ENCODE peak calls at places on chromosomes 11 and 22, in five cellular contexts. Z, P, U, O and S are unnamed samples.

GRCh38 chr11:117022526-117022925 is 75.7 kb downstream of the SIK3 start:
- DNase-seq in Z (no peak), P (no peak), U (no peak), O (peak), S (no peak)

GRCh38 chr11:113947989-113948388 is 26.9 kb upstream of the HTR3A start:
- DNase-seq in Z (no peak), P (no peak), U (no peak), O (no peak), S (no peak)

GRCh38 chr11:74319139-74319538 is 7.7 kb upstream of the P4HA3 start:
- DNase-seq in Z (peak), P (no peak), U (no peak), O (no peak), S (no peak)

GRCh38 chr11:110565344-110565684 is 135.6 kb downstream of the FDX1 start:
- DNase-seq in Z (peak), P (peak), U (peak), O (no peak), S (no peak)

GRCh38 chr11:115745545-115746265 is 241.5 kb upstream of the CADM1 start:
- DNase-seq in Z (no peak), P (no peak), U (no peak), O (no peak), S (no peak)

GRCh38 chr22:25060522-25061071 is 108.1 kb downstream of the KIAA1671 start:
- DNase-seq in Z (no peak), P (no peak), U (no peak), O (no peak), S (no peak)

GRCh38 chr22:44412136-44412731 is 85.8 kb downstream of the RTL6 start:
- DNase-seq in Z (no peak), P (no peak), U (no peak), O (no peak), S (no peak)

GRCh38 chr22:22770280-22770871 is 117.2 kb upstream of the IGLL5 start:
- DNase-seq in Z (no peak), P (peak), U (peak), O (no peak), S (peak)

GRCh38 chr11:106087815-106088435 is 10.5 kb downstream of the AASDHPPT start:
- DNase-seq in Z (peak), P (peak), U (peak), O (no peak), S (no peak)
- TF ChIP-seq BHLHE40 in Z (no peak), P (no peak), U (no peak), O (no peak), S (no peak)

GRCh38 chr11:129644326-129644725 is 171.3 kb upstream of the TMEM45B start:
- DNase-seq in Z (no peak), P (no peak), U (no peak), O (no peak), S (no peak)

GRCh38 chr11:129639300-129639699 is 176.3 kb upstream of the TMEM45B start:
- DNase-seq in Z (peak), P (no peak), U (peak), O (no peak), S (peak)

GRCh38 chr11:129640671-129641070 is 175.0 kb upstream of the TMEM45B start:
- DNase-seq in Z (no peak), P (no peak), U (no peak), O (no peak), S (no peak)

GRCh38 chr11:129645943-129646342 is 169.7 kb upstream of the TMEM45B start:
- DNase-seq in Z (no peak), P (no peak), U (no peak), O (no peak), S (no peak)

GRCh38 chr11:129643031-129643721 is 172.5 kb upstream of the TMEM45B start:
- DNase-seq in Z (peak), P (no peak), U (no peak), O (no peak), S (peak)
- TF ChIP-seq BHLHE40 in Z (no peak), P (no peak), U (no peak), O (no peak), S (no peak)

GRCh38 chr22:38350444-38351359 is 33.5 kb upstream of the CSNK1E start:
- DNase-seq in Z (no peak), P (no peak), U (no peak), O (no peak), S (no peak)

GRCh38 chr22:38353701-38354100 is 36.5 kb upstream of the CSNK1E start:
- DNase-seq in Z (no peak), P (no peak), U (no peak), O (no peak), S (no peak)

GRCh38 chr22:38352436-38352835 is 35.2 kb upstream of the CSNK1E start:
- DNase-seq in Z (no peak), P (no peak), U (no peak), O (no peak), S (no peak)

GRCh38 chr22:38355275-38355674 is 38.0 kb upstream of the CSNK1E start:
- DNase-seq in Z (no peak), P (no peak), U (no peak), O (no peak), S (no peak)

DNA sequence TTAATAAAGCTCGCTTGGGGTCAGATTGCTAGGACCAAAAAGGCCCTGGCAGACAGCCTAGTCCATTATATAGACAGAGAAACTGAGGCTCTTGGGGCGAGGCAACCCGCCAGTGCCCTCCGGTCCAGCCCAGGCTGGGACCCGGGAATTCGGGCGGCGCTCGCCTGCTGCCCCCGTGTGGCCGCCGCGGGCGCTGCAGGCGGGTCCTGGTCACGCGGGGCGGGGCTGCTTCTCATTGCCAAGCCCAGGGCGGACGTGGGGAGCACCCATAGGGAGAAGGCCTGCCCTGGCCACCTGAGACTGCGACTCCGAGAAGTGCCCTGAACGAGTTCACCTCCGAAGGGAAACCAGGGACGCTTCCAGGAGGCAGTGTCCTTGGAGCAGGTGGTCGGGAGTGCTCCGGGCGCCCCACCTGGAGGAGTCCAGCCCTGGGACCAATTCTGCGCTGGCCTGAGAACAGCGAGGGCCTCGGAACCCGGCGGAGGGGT is 36.0 kb upstream of the CSNK1E start:
- DNase-seq in Z (peak), P (peak), U (no peak), O (no peak), S (peak)
- TF ChIP-seq BHLHE40 in Z (no peak), P (no peak), U (no peak), O (peak), S (no peak)

GRCh38 chr11:112588252-112588668 is 327.6 kb upstream of the PLET1 start:
- DNase-seq in Z (peak), P (peak), U (peak), O (peak), S (peak)
- TF ChIP-seq BHLHE40 in Z (no peak), P (no peak), U (no peak), O (no peak), S (no peak)

DNA sequence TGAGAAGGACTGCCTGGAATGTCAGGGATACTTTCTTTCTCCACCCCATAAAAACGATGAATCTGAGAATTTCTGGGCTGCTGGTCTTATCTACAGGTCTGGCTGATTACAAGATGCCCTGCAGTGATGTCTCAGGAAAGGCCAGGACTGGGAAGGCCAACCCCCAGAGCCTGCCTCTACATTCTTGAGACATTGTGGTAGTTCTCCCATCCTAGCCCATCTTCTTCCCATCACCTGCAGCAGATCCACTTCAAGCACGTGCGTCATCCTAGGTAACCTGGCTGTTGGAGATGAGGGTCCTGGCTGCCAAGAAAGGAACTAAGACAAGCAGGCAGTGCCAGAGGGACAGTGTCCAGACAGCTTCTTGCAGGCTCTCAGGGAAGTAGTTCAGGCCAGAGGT is 44.1 kb upstream of the E2F8 start:
- DNase-seq in Z (no peak), P (no peak), U (no peak), O (no peak), S (no peak)
- TF ChIP-seq BHLHE40 in Z (no peak), P (no peak), U (no peak), O (no peak), S (no peak)

GRCh38 chr11:45860348-45860747 is 13.1 kb downstream of the CRY2 start:
- DNase-seq in Z (no peak), P (no peak), U (no peak), O (no peak), S (no peak)

GRCh38 chr11:45858751-45859398 is 11.6 kb downstream of the CRY2 start:
- DNase-seq in Z (no peak), P (no peak), U (no peak), O (no peak), S (no peak)

GRCh38 chr11:45859661-45860140 is 12.4 kb downstream of the CRY2 start:
- DNase-seq in Z (peak), P (no peak), U (no peak), O (no peak), S (no peak)

GRCh38 chr11:45856044-45856468 is 8.8 kb downstream of the CRY2 start:
- DNase-seq in Z (peak), P (no peak), U (no peak), O (no peak), S (no peak)

DNA sequence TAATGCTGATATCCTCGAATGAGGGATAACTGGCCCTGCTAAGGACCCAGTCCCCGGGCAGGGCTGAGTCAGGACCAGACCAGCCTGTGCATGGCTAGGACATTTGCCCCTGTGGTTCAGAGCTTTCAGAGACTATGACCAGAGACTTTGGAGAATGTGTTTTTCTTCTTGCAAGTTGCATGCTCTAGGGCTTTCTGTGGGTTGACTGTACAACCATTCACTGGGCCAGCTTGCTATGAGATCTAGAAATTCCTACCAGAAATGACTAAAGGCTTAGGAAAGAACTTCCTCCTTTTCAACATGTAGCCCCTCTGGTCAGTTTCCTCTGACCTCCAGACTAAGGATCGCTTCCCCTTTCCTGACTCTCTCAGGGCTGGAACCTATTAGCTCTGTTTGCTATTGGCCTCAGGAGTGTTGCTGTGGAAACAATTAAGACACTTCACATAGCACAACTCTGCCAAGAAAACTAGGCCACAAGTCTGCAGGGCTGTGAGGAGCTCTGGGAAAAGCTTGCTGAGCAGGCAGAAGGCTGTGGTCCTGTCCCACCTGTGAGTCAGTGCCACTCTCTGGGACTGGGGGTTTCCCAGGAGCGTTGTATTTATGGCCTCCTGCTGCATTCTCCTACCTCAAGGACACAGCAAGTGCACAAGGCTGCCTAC is 10.7 kb downstream of the CRY2 start:
- DNase-seq in Z (peak), P (no peak), U (no peak), O (no peak), S (no peak)
- TF ChIP-seq BHLHE40 in Z (no peak), P (no peak), U (no peak), O (no peak), S (no peak)

GRCh38 chr11:104148074-104148473 is 15.9 kb downstream of the PDGFD start:
- DNase-seq in Z (peak), P (no peak), U (no peak), O (no peak), S (no peak)
- TF ChIP-seq BHLHE40 in Z (no peak), P (no peak), U (no peak), O (no peak), S (no peak)

DNA sequence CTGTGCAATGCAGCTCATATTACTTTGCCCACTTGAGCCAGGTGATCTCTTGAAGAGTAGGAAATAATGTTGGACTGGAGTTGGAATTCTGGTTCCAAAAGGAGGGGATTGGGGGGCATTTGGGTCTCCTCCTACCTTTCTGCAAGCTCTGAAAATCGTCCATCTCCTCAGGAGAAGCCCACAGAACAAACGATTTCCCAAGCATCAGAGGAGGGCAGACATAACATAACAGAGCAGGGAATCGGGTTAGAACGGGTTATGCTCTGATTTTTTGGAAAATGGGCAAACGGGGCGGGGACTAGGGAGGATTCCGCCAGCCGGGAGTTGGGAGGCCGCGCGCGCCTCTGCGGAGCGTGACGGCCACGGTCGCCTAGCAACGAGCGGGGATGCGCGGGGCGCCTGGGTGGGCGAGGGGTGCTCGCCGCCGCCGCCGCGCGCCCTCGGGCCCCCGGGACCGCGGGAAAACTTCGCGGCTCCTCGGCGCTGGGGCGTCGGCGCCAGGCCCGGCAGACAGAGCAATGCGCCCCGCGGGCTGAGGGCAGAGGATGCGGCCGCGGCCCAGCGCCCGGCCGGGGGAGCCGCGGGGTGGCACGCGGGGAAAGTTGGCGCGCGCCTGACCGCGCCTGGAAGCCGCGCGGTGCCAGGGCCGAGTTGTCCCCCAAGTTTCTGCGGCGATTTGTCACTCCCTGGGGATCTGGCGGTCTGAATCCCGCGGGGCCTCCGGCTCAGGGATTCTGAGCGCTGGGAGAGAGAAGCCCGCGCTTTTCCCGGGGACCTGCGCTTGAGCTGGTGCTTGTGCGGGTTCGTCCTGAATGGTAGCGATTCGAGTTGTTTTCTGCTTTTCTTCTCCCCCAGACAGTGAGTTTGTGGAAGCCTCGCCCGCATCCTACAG is 27.8 kb upstream of the AMOTL1 start:
- DNase-seq in Z (no peak), P (peak), U (no peak), O (no peak), S (no peak)
- TF ChIP-seq BHLHE40 in Z (no peak), P (no peak), U (no peak), O (no peak), S (no peak)

DNA sequence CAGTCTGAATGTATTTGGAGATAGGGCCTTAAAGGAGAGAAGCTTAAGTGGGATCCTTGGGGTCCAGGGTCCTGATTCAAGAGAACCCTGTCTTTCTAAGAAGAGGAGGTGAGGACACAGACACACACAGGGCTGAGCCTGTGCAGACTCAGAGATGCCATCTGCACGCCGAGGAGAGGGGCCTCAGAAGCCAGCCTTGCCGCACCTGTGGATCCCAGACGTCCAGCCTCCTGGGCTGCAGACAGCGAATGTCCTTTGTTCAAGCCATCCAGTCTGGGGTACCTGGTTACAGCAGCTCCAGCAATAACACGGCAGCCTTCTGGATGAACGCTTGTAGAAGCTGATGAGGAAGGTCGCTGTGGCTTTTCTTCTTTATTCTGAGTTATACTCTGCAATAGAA is 1086.1 kb downstream of the BRD1 start:
- DNase-seq in Z (no peak), P (no peak), U (no peak), O (no peak), S (no peak)
- TF ChIP-seq BHLHE40 in Z (no peak), P (no peak), U (no peak), O (no peak), S (no peak)

DNA sequence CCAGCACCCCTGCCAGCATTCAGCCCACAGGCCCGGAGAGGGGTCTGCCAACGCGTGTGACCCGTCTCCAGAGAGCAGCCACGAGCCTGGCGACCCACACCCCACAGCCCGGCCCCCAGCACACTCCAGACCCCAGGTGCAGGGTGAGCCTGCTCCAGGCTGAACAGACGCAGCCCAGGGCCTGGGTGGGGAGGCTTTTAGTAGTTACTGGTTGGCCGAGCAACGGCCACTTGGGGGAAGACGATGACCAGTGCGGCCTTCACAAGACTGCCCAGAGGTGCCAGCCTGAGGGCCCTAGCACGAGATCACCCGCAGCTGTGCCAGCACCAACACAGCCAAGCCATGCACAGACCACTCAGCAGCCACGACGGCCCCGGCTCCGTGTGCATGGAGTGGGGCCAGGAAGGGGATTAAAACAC is 47.8 kb downstream of the BRD1 start:
- DNase-seq in Z (no peak), P (no peak), U (no peak), O (no peak), S (no peak)
- TF ChIP-seq BHLHE40 in Z (no peak), P (no peak), U (no peak), O (no peak), S (no peak)